ENCODE peak calls at places on chromosomes 16 and 17, in five cellular contexts. N is epithelial cell of esophagus, J is IMR-90, R is neural progenitor cell, X is cardiac fibroblast. S is an unnamed sample.

GRCh38 chr17:20256144-20256543 is 211.2 kb downstream of the LGALS9B start:
- DNase-seq in N (no peak), J (no peak), R (no peak), X (no peak), S (no peak)

GRCh38 chr17:72967963-72968585 is 124.4 kb downstream of the SLC39A11 start:
- DNase-seq in J (peak; percentile 10), X (peak; percentile 33), R (no peak), N (no peak), S (no peak)

GRCh38 chr16:2775765-2776499 is 1.1 kb downstream of the ELOB start:
- DNase-seq in N (no peak), R (no peak), J (no peak), X (no peak), S (no peak)

GRCh38 chr17:7922499-7923289 is 6.6 kb upstream of the RNF227 start:
- DNase-seq in R (peak; percentile 90), X (peak; percentile 77), J (peak; percentile 67), N (peak; percentile 69), S (peak; percentile 88)

GRCh38 chr16:68275611-68276191 is 11.4 kb downstream of the SLC7A6 start:
- DNase-seq in N (peak; percentile 89), J (no peak), X (no peak), R (no peak), S (no peak)

GRCh38 chr16:11561856-11562255 is 24.9 kb downstream of the LITAF start:
- DNase-seq in X (no peak), J (no peak), N (no peak), R (no peak), S (no peak)

GRCh38 chr16:79253100-79253631 is 347.4 kb downstream of the MAF start:
- DNase-seq in J (no peak), R (no peak), N (no peak), X (no peak), S (no peak)

GRCh38 chr17:82884341-82884871 is 44.6 kb upstream of the ZNF750 start:
- DNase-seq in R (no peak), N (no peak), J (no peak), X (peak; percentile 21), S (no peak)

GRCh38 chr16:85613609-85614337 is 651 bp downstream of the GSE1 start:
- DNase-seq in N (peak; percentile 36), R (peak; percentile 93), J (no peak), X (no peak), S (peak; percentile 82)

GRCh38 chr16:22728167-22728836 is 85.7 kb upstream of the HS3ST2 start:
- DNase-seq in N (no peak), X (no peak), R (no peak), J (no peak), S (no peak)

GRCh38 chr17:17739388-17740066 is 58.3 kb downstream of the RAI1 start:
- DNase-seq in J (peak; percentile 64), X (peak; percentile 59), R (peak; percentile 48), N (peak; percentile 59), S (no peak)

GRCh38 chr17:78258323-78259229 is 27.1 kb downstream of the TMEM235 start:
- DNase-seq in X (no peak), J (peak; percentile 12), N (no peak), R (peak; percentile 8), S (no peak)

GRCh38 chr17:82933911-82934310 is 94.1 kb upstream of the ZNF750 start:
- DNase-seq in R (no peak), J (no peak), N (no peak), X (no peak), S (no peak)

GRCh38 chr17:72034000-72034399 is 86.8 kb upstream of the SOX9 start:
- DNase-seq in N (no peak), X (no peak), R (no peak), J (no peak), S (no peak)

GRCh38 chr16:46906360-46907060 is 22.3 kb downstream of the GPT2 start:
- DNase-seq in N (no peak), J (no peak), X (no peak), R (no peak), S (no peak)

GRCh38 chr16:30482366-30482765 is 9.8 kb downstream of the ITGAL start:
- DNase-seq in J (no peak), X (no peak), R (no peak), N (no peak), S (no peak)

GRCh38 chr17:9291912-9292562 is 270.7 kb downstream of the NTN1 start:
- DNase-seq in N (peak; percentile 40), X (peak; percentile 33), J (peak; percentile 25), R (peak; percentile 44), S (peak; percentile 41)

GRCh38 chr17:3985800-3986199 is 21.6 kb upstream of the ATP2A3 start:
- DNase-seq in J (no peak), N (no peak), R (no peak), X (no peak), S (no peak)
- TF ChIP-seq CTCF in J (no peak), N (no peak), R (no peak), X (no peak), S (no peak)

DNA sequence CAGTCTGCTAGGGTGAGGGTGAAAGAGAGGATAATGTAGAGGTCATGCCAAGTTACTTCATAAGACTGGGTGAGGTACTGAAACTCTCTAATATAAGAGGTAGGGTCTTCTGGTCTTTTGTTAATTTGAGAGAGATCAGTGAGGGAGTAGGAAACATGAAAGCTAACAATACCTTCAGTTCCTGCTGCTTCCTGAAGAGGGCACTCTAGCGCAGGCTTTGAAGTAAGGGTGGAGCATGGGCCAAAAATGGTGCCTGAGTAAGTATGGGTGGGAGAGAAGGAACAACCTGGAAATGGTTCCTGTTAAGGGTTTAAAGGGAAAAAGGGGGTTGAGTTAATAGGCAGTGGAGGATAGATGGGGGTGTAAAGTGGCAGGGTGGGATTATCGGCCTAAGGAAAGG is 2449.5 kb downstream of the TP53TG3F start:
- DNase-seq in N (no peak), X (no peak), R (no peak), J (no peak), S (no peak)
- TF ChIP-seq CTCF in N (no peak), X (no peak), R (peak; percentile 18), J (no peak), S (no peak)

GRCh38 chr16:52389045-52389444 is 157.9 kb downstream of the TOX3 start:
- DNase-seq in J (no peak), X (no peak), N (no peak), R (no peak), S (no peak)
- TF ChIP-seq CTCF in J (no peak), X (no peak), N (no peak), R (no peak), S (no peak)

GRCh38 chr17:76445697-76446448 is 7.1 kb downstream of the UBE2O start:
- DNase-seq in R (no peak), J (no peak), X (no peak), N (no peak), S (no peak)

GRCh38 chr17:76444518-76445311 is 8.2 kb downstream of the UBE2O start:
- DNase-seq in J (peak; percentile 55), X (peak; percentile 36), N (no peak), R (no peak), S (no peak)

GRCh38 chr17:76446449-76447231 is 6.3 kb downstream of the UBE2O start:
- DNase-seq in X (peak; percentile 85), R (no peak), J (peak; percentile 92), N (peak; percentile 93), S (no peak)

GRCh38 chr17:76449126-76449525 is 3.8 kb downstream of the UBE2O start:
- DNase-seq in X (peak; percentile 48), J (no peak), N (no peak), R (no peak), S (no peak)

GRCh38 chr17:76447931-76448652 is 4.9 kb downstream of the UBE2O start:
- DNase-seq in X (peak; percentile 53), R (no peak), J (peak; percentile 41), N (peak; percentile 46), S (no peak)
- TF ChIP-seq CTCF in X (no peak), R (no peak), J (no peak), N (no peak), S (no peak)

GRCh38 chr17:62720126-62720850 is 87.8 kb downstream of the MARCHF10 start:
- DNase-seq in J (no peak), X (no peak), R (peak; percentile 33), N (peak; percentile 49), S (no peak)
- TF ChIP-seq CTCF in J (no peak), X (peak; percentile 41), R (peak; percentile 44), N (peak; percentile 45), S (peak; percentile 14)

GRCh38 chr17:48571826-48572417 is 6.2 kb downstream of the HOXB4 start:
- DNase-seq in R (no peak), N (no peak), X (no peak), J (no peak), S (no peak)
- TF ChIP-seq CTCF in R (no peak), N (no peak), X (no peak), J (no peak), S (no peak)

DNA sequence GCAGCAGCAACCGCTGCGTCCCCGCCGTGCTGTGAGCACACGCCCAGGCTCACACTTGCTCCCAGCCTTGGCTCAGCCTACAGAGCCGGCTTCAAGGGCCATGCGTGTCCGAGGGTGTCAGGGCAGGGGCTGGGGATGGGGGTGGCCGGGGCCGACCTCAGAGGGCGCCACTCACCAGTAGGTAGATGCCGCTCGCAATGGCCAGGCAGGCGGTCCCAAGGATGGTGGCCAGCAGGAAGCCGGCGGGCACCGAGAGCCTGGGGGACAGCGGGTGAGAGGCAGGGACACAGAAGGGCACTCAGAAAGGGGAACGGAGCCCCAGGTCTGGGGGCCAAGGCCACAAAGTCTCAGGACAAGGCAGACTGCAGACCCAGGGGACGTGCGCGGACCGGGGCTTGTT is 4.9 kb downstream of the CYBA start:
- DNase-seq in N (no peak), X (no peak), J (no peak), R (no peak), S (no peak)
- TF ChIP-seq CTCF in N (no peak), X (no peak), J (no peak), R (no peak), S (no peak)

DNA sequence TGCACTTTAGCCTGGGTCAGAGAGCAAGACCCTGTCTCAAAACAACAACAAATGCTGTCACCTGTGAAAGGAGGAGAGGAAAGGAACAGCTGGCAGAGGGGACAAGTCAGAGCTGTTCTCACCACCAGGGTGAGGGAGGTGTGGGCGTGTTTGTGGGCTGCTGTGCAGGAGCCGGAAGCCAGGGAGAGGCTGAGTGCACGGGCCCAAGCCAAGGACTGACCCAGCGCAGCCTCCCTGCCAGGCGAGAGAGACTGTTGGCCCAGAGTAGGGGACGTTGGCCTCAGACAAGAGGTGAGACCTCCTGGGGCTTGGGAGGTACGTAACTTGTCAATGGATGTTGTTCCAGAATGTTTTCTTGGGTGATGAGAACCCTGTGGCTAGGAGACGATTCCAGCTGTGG is 10.7 kb downstream of the SPNS2 start:
- DNase-seq in R (no peak), N (no peak), X (no peak), J (no peak), S (no peak)
- TF ChIP-seq CTCF in R (no peak), N (no peak), X (no peak), J (no peak), S (no peak)

S was measured in nephron progenitor cell.